ENCODE peak calls at places on chromosomes 12 and 14, in six cellular contexts. O is HCT116, B is H1, H is K562, P is HepG2, X is GM12878. N is an unnamed sample. For H3K36me3, the result is how much of the 10 kb centered on the place peaks cover.

GRCh38 chr12:96104566-96104965 is 69.2 kb upstream of the LTA4H start:
- DNase-seq in X (no peak), O (no peak), H (no peak), B (no peak), P (no peak), N (no peak)

GRCh38 chr12:131042848-131043245 is 89.1 kb downstream of the ADGRD1 start:
- DNase-seq in H (no peak), X (no peak), O (no peak), P (no peak), B (no peak), N (no peak)

GRCh38 chr12:31890295-31891285 is 68.6 kb upstream of the RESF1 start:
- DNase-seq in O (no peak), B (no peak), H (no peak), P (no peak), X (no peak), N (no peak)

GRCh38 chr12:90964616-90965015 is 9.6 kb upstream of the CCER1 start:
- DNase-seq in X (no peak), H (no peak), B (no peak), P (no peak), O (no peak), N (no peak)

GRCh38 chr12:79661629-79662028 is 29.1 kb downstream of the PAWR start:
- DNase-seq in X (no peak), P (no peak), B (no peak), O (no peak), H (no peak), N (no peak)

GRCh38 chr12:6165418-6165817 is 34.8 kb upstream of the CD9 start:
- DNase-seq in B (no peak), H (no peak), X (no peak), P (no peak), O (no peak), N (no peak)

GRCh38 chr12:45351921-45352670 is 136.2 kb downstream of the ANO6 start:
- DNase-seq in P (peak), O (no peak), H (no peak), X (no peak), B (no peak), N (no peak)

GRCh38 chr14:44771495-44771894 is 190.3 kb downstream of the KLHL28 start:
- DNase-seq in P (no peak), B (no peak), O (no peak), X (no peak), H (no peak), N (no peak)

GRCh38 chr12:27226319-27226984 is 17.6 kb upstream of the STK38L start:
- DNase-seq in X (no peak), P (peak), H (no peak), B (no peak), O (no peak), N (peak)

DNA sequence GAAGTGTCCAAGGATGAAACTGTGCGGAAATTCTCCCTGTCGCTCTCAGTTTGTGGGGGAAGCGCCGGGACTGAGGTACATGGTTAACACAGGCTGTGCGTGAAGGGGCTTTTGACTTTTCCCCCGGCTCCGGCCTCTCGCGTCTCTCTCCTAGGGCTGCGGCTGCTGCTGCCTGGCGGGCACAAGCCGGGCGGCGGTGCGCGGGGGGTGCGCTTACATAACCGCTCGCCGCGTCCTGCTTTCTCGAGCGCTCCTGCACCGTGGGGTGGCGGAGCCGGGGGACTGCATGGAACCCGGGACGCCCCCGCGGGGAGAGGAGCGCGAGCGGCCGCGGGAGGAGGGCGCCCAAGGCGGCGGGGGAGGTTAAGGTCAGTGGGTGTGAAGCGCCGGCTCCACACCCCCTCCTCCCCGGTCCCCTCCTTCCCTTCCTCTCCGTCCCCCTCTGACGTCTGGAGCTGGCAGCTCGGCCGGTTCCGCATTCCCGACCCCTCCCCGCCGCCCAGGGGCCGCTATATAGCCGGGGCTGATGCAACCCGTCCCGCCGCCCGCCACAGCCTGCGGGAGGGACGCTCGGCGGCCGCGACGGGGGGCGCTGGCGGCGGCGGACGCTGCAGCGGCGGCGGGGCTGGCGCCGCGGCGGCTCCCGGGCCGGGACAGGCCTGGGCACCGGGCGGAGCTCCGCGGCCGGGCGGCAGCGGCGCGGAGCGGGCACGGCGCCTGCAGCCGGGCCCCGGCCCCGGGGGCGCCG is at the start of gene JDP2:
- DNase-seq in O (peak), P (peak), X (no peak), B (peak), H (peak), N (peak)
- TF ChIP-seq POLR2A in O (no peak), P (no peak), X (peak), B (no peak), H (no peak), N (peak)

DNA sequence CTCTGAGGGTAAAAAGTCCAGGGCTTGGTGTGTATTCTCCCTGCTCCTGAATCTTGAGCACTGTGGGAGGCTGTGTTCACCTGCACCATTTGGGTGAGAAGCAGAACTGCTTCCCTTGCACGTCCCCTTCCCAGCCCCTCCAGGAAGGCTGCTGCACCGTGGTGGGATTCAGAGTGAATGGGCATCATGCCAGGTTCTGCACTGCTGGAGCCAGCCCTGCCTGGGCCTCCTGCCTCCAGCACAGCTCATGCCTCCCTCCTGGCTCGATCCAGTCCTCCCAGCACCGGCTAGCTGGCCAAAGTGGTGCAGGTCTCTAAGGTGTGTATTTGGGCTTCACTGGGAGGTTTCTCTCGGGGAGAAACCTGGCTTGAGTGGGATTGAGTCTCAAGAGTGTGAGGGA is 54.9 kb downstream of the ANKRD9 start:
- DNase-seq in H (no peak), P (no peak), O (no peak), B (no peak), X (no peak), N (no peak)
- H3K36me3 ChIP-seq in H (under half), P (under half), O (under half), B (under half), X (under half), N (under half)

GRCh38 chr12:114674201-114675047 is 9.6 kb downstream of the TBX3 start:
- DNase-seq in O (no peak), P (no peak), H (no peak), X (no peak), B (peak), N (no peak)
- TF ChIP-seq EZH2 in O (no peak), P (no peak), H (no peak), X (no peak), B (peak), N (no peak)

GRCh38 chr14:60649815-60650381 is 621 bp upstream of the SIX1 start:
- DNase-seq in P (no peak), O (no peak), H (no peak), X (no peak), B (no peak), N (no peak)

GRCh38 chr14:60650382-60650961 is 1.2 kb upstream of the SIX1 start:
- DNase-seq in H (no peak), X (no peak), P (no peak), O (no peak), B (no peak), N (no peak)

GRCh38 chr14:60647837-60648168 is 1.5 kb downstream of the SIX1 start:
- DNase-seq in X (no peak), O (no peak), H (no peak), B (no peak), P (no peak), N (no peak)

GRCh38 chr14:60648169-60648933 is 926 bp downstream of the SIX1 start:
- DNase-seq in H (peak), B (no peak), O (no peak), X (no peak), P (no peak), N (no peak)

GRCh38 chr14:60648934-60649814 is at the start of gene SIX1:
- DNase-seq in H (peak), P (peak), X (no peak), O (peak), B (peak), N (peak)
- TF ChIP-seq POLR2A in H (no peak), P (peak), X (no peak), O (peak), B (no peak), N (peak)

GRCh38 chr12:120722784-120723183 is 2.8 kb upstream of the ACADS start:
- DNase-seq in P (no peak), O (no peak), H (no peak), B (no peak), X (no peak), N (no peak)
- H3K36me3 ChIP-seq in P (under half), O (under half), H (half or more), B (half or more), X (under half), N (under half)

DNA sequence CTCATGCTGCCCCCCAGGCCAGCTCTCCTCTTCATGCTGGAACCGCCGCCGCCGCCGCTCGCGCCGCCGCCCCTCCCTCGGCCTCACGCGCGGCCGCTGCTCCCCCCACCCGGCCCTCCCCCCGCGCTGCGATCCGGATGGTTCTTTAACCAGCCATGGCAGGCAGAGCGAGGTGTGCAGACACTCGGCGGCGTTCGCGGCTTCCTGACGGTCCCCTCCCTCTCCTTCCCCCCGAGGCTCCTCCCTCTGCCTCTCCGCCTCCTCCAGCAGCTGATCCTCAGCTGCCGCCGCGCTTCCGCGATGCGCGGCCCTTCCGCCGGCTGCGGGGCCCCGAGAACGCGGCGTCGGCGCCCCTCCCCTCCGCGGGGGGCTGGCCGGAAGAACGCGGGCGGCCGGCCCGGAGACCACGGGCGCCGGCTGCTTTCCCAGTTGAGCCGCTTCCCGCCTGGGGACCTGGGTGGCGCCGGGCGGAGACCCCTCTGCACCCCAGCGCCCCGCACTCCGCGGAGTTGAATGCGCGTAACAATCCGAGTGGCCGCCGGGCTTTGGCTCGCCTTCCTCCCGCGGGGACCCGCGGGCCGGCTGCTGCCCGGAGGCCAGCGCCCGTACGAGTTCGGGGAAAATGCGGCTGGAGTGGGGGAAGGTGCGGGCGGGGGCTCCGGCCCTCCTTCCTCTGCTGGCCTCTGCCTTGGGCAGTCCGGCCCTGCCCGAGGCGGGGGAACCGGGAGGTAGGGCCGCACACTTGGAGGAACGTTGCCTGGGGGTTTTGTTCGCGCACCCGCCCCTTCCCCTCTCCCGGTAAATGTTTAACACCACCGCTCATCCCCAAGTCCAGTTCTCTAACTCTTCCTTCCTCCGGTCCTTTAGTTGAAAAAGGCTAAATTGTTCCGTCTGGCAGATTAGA is at the start of gene DCAF5:
- DNase-seq in P (peak), H (peak), X (peak), B (peak), O (peak), N (peak)
- TF ChIP-seq EZH2 in P (no peak), H (no peak), X (no peak), B (peak), O (no peak), N (no peak)